ENCODE peak calls at places on chromosomes 3 and 15, in seven cellular contexts. E is cardiac fibroblast, L is ovary, Z is psoas muscle, T is HepG2, H is endodermal cell, M is pancreas. P is an unnamed sample.

GRCh38 chr3:30319713-30320112 is 286.7 kb upstream of the TGFBR2 start:
- DNase-seq in Z (no peak), L (peak), H (peak), T (peak), E (peak), M (no peak), P (peak)

GRCh38 chr3:16060358-16060852 is 114.1 kb upstream of the GALNT15 start:
- DNase-seq in E (peak), Z (peak), T (peak), M (no peak), L (peak), H (peak), P (peak)

GRCh38 chr15:101189341-101189679 is 62.5 kb downstream of the CHSY1 start:
- DNase-seq in E (peak), M (no peak), L (no peak), Z (no peak), H (no peak), T (no peak), P (no peak)

GRCh38 chr3:172107403-172107802 is 68.0 kb downstream of the FNDC3B start:
- DNase-seq in E (no peak), Z (no peak), L (no peak), M (no peak), H (no peak), T (no peak), P (no peak)

GRCh38 chr3:23830869-23831484 is 25.2 kb downstream of the UBE2E1 start:
- DNase-seq in M (no peak), H (no peak), L (no peak), T (no peak), Z (no peak), E (no peak), P (peak)

GRCh38 chr3:188712257-188712924 is 459.4 kb upstream of the TPRG1 start:
- DNase-seq in E (peak), M (no peak), H (no peak), Z (no peak), L (no peak), T (peak), P (peak)

GRCh38 chr3:67335813-67336212 is 318.6 kb downstream of the SUCLG2 start:
- DNase-seq in L (no peak), T (no peak), Z (no peak), H (no peak), E (peak), M (no peak), P (no peak)

GRCh38 chr3:160616311-160616710 is 50.9 kb upstream of the KPNA4 start:
- DNase-seq in L (no peak), Z (no peak), H (no peak), M (no peak), E (no peak), T (no peak), P (no peak)

GRCh38 chr3:36714343-36714742 is 50.0 kb downstream of the DCLK3 start:
- DNase-seq in Z (no peak), L (no peak), T (no peak), H (no peak), M (no peak), E (peak), P (no peak)

GRCh38 chr15:70132148-70132547 is 34.4 kb upstream of the TLE3 start:
- DNase-seq in L (peak), H (no peak), Z (no peak), E (peak), T (no peak), M (no peak), P (no peak)

GRCh38 chr3:29614954-29615353 is 334.1 kb downstream of the RBMS3 start:
- DNase-seq in Z (no peak), H (no peak), E (no peak), T (no peak), M (no peak), L (no peak), P (no peak)

GRCh38 chr3:111669926-111670630 is 74.9 kb upstream of the ZBED2 start:
- DNase-seq in M (no peak), L (no peak), H (no peak), T (no peak), E (peak), Z (no peak), P (peak)

GRCh38 chr3:61562042-61562809 is 855 bp downstream of the PTPRG start:
- DNase-seq in Z (peak), M (peak), L (peak), H (no peak), T (no peak), E (peak), P (no peak)

GRCh38 chr3:100600181-100601042 is 9.0 kb upstream of the ADGRG7 start:
- DNase-seq in H (no peak), M (no peak), E (no peak), T (no peak), L (no peak), Z (no peak), P (peak)

GRCh38 chr3:123336441-123336851 is 112.4 kb downstream of the ADCY5 start:
- DNase-seq in T (no peak), L (no peak), H (no peak), E (no peak), M (peak), Z (peak), P (no peak)

GRCh38 chr15:61195116-61196002 is 33.7 kb downstream of the RORA start:
- DNase-seq in M (no peak), E (peak), Z (no peak), H (peak), T (peak), L (no peak), P (peak)
- TF ChIP-seq CTCF in M (peak), E (peak), Z (peak), H (peak), T (peak), L (peak), P (peak)

GRCh38 chr15:76429661-76430060 is 93.1 kb downstream of the ISL2 start:
- DNase-seq in H (no peak), Z (no peak), L (no peak), M (no peak), T (no peak), E (no peak), P (no peak)

GRCh38 chr15:76432604-76433003 is 96.0 kb downstream of the ISL2 start:
- DNase-seq in T (no peak), L (no peak), E (no peak), Z (no peak), M (no peak), H (no peak), P (no peak)

GRCh38 chr15:76439542-76439941 is 103.0 kb downstream of the ISL2 start:
- DNase-seq in L (no peak), E (no peak), H (peak), Z (no peak), M (no peak), T (no peak), P (no peak)

GRCh38 chr15:76431936-76432335 is 95.4 kb downstream of the ISL2 start:
- DNase-seq in E (no peak), L (no peak), H (peak), Z (no peak), M (no peak), T (no peak), P (no peak)

GRCh38 chr15:76433798-76434400 is 97.3 kb downstream of the ISL2 start:
- DNase-seq in L (no peak), T (no peak), M (no peak), H (peak), Z (no peak), E (peak), P (no peak)
- H3K4me3 ChIP-seq in L (no peak), T (no peak), M (no peak), H (no peak), Z (no peak), E (no peak), P (no peak)

GRCh38 chr15:61115241-61115640 is 113.9 kb downstream of the RORA start:
- DNase-seq in H (no peak), T (no peak), Z (no peak), L (no peak), E (no peak), M (no peak), P (no peak)

GRCh38 chr15:61119556-61119955 is 109.5 kb downstream of the RORA start:
- DNase-seq in M (no peak), E (no peak), L (no peak), Z (no peak), T (no peak), H (no peak), P (no peak)

GRCh38 chr15:61116830-61117229 is 112.3 kb downstream of the RORA start:
- DNase-seq in M (no peak), H (no peak), L (no peak), E (no peak), T (no peak), Z (no peak), P (no peak)

GRCh38 chr15:61115679-61116078 is 113.4 kb downstream of the RORA start:
- DNase-seq in H (no peak), Z (no peak), L (no peak), M (no peak), T (no peak), E (no peak), P (no peak)

GRCh38 chr15:61118885-61119284 is 110.2 kb downstream of the RORA start:
- DNase-seq in M (no peak), H (peak), Z (no peak), E (no peak), L (no peak), T (no peak), P (no peak)
- TF ChIP-seq CTCF in M (no peak), H (peak), Z (peak), E (no peak), L (no peak), T (peak), P (peak)

DNA sequence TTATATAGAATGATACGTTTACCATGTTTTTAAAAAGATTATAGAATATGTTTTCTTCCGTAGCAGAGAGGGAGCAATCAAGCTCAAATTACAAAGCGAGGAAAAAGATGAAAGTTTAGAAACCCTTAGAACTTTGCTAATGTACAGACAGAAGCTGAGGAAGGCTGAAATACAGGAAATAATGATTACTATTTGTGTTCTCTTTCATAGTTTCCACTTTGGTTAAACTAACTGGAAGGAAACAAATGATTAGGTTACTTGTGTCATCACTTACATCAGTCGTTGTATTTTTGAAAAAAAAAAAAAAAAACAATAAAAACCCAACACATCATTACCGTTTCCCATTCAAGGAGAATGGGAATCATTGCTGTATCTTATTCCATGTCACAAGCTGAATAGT is 337.8 kb upstream of the CBLB start:
- DNase-seq in L (no peak), T (no peak), E (no peak), H (no peak), Z (no peak), M (no peak), P (no peak)
- H3K4me3 ChIP-seq in L (no peak), T (no peak), E (no peak), H (no peak), Z (peak), M (no peak), P (no peak)

P was measured in bronchial epithelial cell.